ENCODE peak calls at places on chromosomes 3 and 15, in five cellular contexts. One of them, this sample, is unnamed.

GRCh38 chr3:9781551-9781950 is 10.7 kb downstream of the TADA3 start:
- DNase-seq in CD8-positive, alpha-beta T cell: no peak
- DNase-seq in cardiac muscle cell: no peak
- DNase-seq in GM12865: no peak
- DNase-seq in testis: no peak
- DNase-seq in this sample: no peak

GRCh38 chr15:99442268-99442897 is 123.4 kb upstream of the MEF2A start:
- DNase-seq in CD8-positive, alpha-beta T cell: no peak
- DNase-seq in cardiac muscle cell: no peak
- DNase-seq in GM12865: no peak
- DNase-seq in testis: peak
- DNase-seq in this sample: peak

GRCh38 chr3:196454935-196455334 is 22.7 kb upstream of the UBXN7 start:
- DNase-seq in CD8-positive, alpha-beta T cell: no peak
- DNase-seq in cardiac muscle cell: no peak
- DNase-seq in GM12865: no peak
- DNase-seq in testis: no peak
- DNase-seq in this sample: no peak

GRCh38 chr15:63502843-63503738 is 1.3 kb upstream of the USP3 start:
- DNase-seq in CD8-positive, alpha-beta T cell: peak
- DNase-seq in cardiac muscle cell: peak
- DNase-seq in GM12865: peak
- DNase-seq in testis: peak
- DNase-seq in this sample: peak

GRCh38 chr3:122458992-122459391 is 43.1 kb upstream of the WDR5B start:
- DNase-seq in CD8-positive, alpha-beta T cell: no peak
- DNase-seq in cardiac muscle cell: peak
- DNase-seq in GM12865: peak
- DNase-seq in testis: no peak
- DNase-seq in this sample: no peak

GRCh38 chr3:166013073-166013679 is 176.0 kb upstream of the BCHE start:
- DNase-seq in CD8-positive, alpha-beta T cell: no peak
- DNase-seq in cardiac muscle cell: peak
- DNase-seq in GM12865: peak
- DNase-seq in testis: peak
- DNase-seq in this sample: no peak

GRCh38 chr3:189393598-189393997 is 221.8 kb downstream of the TPRG1 start:
- DNase-seq in CD8-positive, alpha-beta T cell: no peak
- DNase-seq in cardiac muscle cell: no peak
- DNase-seq in GM12865: no peak
- DNase-seq in testis: no peak
- DNase-seq in this sample: no peak

GRCh38 chr3:193040836-193041672 is 123.4 kb upstream of the MB21D2 start:
- DNase-seq in CD8-positive, alpha-beta T cell: no peak
- DNase-seq in cardiac muscle cell: peak
- DNase-seq in GM12865: peak
- DNase-seq in testis: no peak
- DNase-seq in this sample: no peak

GRCh38 chr3:133821767-133822638 is 16.4 kb downstream of the SRPRB start:
- DNase-seq in CD8-positive, alpha-beta T cell: no peak
- DNase-seq in cardiac muscle cell: peak
- DNase-seq in GM12865: no peak
- DNase-seq in testis: peak
- DNase-seq in this sample: peak

GRCh38 chr3:171284308-171285075 is 175.7 kb downstream of the TNIK start:
- DNase-seq in CD8-positive, alpha-beta T cell: no peak
- DNase-seq in cardiac muscle cell: no peak
- DNase-seq in GM12865: peak
- DNase-seq in testis: no peak
- DNase-seq in this sample: no peak

GRCh38 chr3:129934234-129935123 is 40.0 kb upstream of the TRH start:
- DNase-seq in CD8-positive, alpha-beta T cell: peak
- DNase-seq in cardiac muscle cell: peak
- DNase-seq in GM12865: peak
- DNase-seq in testis: peak
- DNase-seq in this sample: peak

GRCh38 chr15:80404719-80405553 is 754 bp downstream of the ARNT2 start:
- DNase-seq in CD8-positive, alpha-beta T cell: no peak
- DNase-seq in cardiac muscle cell: peak
- DNase-seq in GM12865: no peak
- DNase-seq in testis: peak
- DNase-seq in this sample: peak

GRCh38 chr3:129017531-129017899 is 16.4 kb downstream of the EFCC1 start:
- DNase-seq in CD8-positive, alpha-beta T cell: no peak
- DNase-seq in cardiac muscle cell: peak
- DNase-seq in GM12865: no peak
- DNase-seq in testis: no peak
- DNase-seq in this sample: no peak

GRCh38 chr3:59660376-59660775 is 610.6 kb upstream of the CFAP20DC start:
- DNase-seq in CD8-positive, alpha-beta T cell: no peak
- DNase-seq in cardiac muscle cell: no peak
- DNase-seq in GM12865: no peak
- DNase-seq in testis: no peak
- DNase-seq in this sample: no peak

GRCh38 chr15:62769604-62770003 is 272.9 kb upstream of the TPM1 start:
- DNase-seq in CD8-positive, alpha-beta T cell: no peak
- DNase-seq in cardiac muscle cell: no peak
- DNase-seq in GM12865: no peak
- DNase-seq in testis: no peak
- DNase-seq in this sample: no peak

GRCh38 chr3:31013843-31014242 is 119.4 kb upstream of the GADL1 start:
- DNase-seq in CD8-positive, alpha-beta T cell: no peak
- DNase-seq in cardiac muscle cell: no peak
- DNase-seq in GM12865: no peak
- DNase-seq in testis: no peak
- DNase-seq in this sample: no peak

GRCh38 chr3:126664591-126665214 is 9.8 kb upstream of the TXNRD3 start:
- DNase-seq in CD8-positive, alpha-beta T cell: no peak
- DNase-seq in cardiac muscle cell: no peak
- DNase-seq in GM12865: no peak
- DNase-seq in testis: no peak
- DNase-seq in this sample: no peak
- TF ChIP-seq CTCF in CD8-positive, alpha-beta T cell: no peak
- TF ChIP-seq CTCF in cardiac muscle cell: no peak
- TF ChIP-seq CTCF in GM12865: no peak
- TF ChIP-seq CTCF in testis: no peak
- TF ChIP-seq CTCF in this sample: no peak

DNA sequence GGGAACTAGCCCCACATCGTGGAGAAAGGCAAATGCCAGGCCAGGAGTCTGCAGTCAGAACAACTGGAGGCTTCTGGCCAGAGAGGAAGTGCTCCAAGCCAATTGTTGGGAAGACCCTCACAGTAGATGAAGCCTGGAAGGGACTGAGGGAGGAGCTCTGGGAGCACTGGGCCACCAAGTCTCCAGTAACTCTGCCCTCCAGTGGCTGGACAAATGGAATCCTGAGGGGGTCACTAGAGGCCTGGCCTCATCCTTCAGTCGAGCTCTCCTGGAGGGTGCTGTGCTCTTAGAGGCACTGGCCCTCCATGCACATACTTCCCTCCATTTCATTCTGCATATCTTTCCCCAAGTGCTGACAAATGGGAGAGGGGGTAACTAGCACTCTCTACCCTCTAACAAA is 103.0 kb downstream of the MYLK start:
- DNase-seq in CD8-positive, alpha-beta T cell: no peak
- DNase-seq in cardiac muscle cell: no peak
- DNase-seq in GM12865: no peak
- DNase-seq in testis: no peak
- DNase-seq in this sample: no peak
- TF ChIP-seq CTCF in CD8-positive, alpha-beta T cell: no peak
- TF ChIP-seq CTCF in cardiac muscle cell: no peak
- TF ChIP-seq CTCF in GM12865: no peak
- TF ChIP-seq CTCF in testis: no peak
- TF ChIP-seq CTCF in this sample: no peak

GRCh38 chr3:109228391-109229080 is 87.8 kb downstream of the DPPA2 start:
- DNase-seq in CD8-positive, alpha-beta T cell: no peak
- DNase-seq in cardiac muscle cell: no peak
- DNase-seq in GM12865: no peak
- DNase-seq in testis: no peak
- DNase-seq in this sample: no peak

DNA sequence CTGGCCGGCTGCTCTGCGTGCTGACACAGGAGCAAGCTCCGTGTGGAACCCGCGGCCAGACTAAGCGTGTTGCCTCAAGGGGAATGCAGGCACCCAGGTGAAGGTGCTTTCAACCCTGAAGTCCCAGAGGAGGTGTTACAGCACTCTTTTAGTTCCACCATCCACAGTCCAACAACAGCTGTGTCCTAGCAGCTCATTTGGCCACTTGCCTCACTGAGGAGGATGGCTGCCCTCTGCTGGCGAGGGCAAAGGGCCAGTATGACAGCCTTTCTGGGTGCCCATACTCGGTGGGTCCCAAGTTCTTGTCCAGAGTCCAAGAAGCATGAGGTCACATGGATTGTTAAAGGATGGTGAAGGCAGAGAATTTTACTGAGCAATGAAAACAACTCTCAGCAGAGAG is 87.8 kb downstream of the C3orf85 start:
- DNase-seq in CD8-positive, alpha-beta T cell: no peak
- DNase-seq in cardiac muscle cell: no peak
- DNase-seq in GM12865: no peak
- DNase-seq in testis: peak
- DNase-seq in this sample: no peak
- TF ChIP-seq CTCF in CD8-positive, alpha-beta T cell: no peak
- TF ChIP-seq CTCF in cardiac muscle cell: peak
- TF ChIP-seq CTCF in GM12865: peak
- TF ChIP-seq CTCF in testis: no peak
- TF ChIP-seq CTCF in this sample: no peak

GRCh38 chr3:169624533-169624972 is 39.0 kb downstream of the MECOM start:
- DNase-seq in CD8-positive, alpha-beta T cell: no peak
- DNase-seq in cardiac muscle cell: peak
- DNase-seq in GM12865: no peak
- DNase-seq in testis: no peak
- DNase-seq in this sample: no peak

GRCh38 chr3:169615833-169616232 is 47.7 kb downstream of the MECOM start:
- DNase-seq in CD8-positive, alpha-beta T cell: no peak
- DNase-seq in cardiac muscle cell: no peak
- DNase-seq in GM12865: no peak
- DNase-seq in testis: no peak
- DNase-seq in this sample: no peak

GRCh38 chr3:169618894-169619792 is 44.4 kb downstream of the MECOM start:
- DNase-seq in CD8-positive, alpha-beta T cell: no peak
- DNase-seq in cardiac muscle cell: no peak
- DNase-seq in GM12865: no peak
- DNase-seq in testis: peak
- DNase-seq in this sample: no peak

GRCh38 chr3:169623971-169624370 is 39.5 kb downstream of the MECOM start:
- DNase-seq in CD8-positive, alpha-beta T cell: no peak
- DNase-seq in cardiac muscle cell: no peak
- DNase-seq in GM12865: no peak
- DNase-seq in testis: no peak
- DNase-seq in this sample: no peak

DNA sequence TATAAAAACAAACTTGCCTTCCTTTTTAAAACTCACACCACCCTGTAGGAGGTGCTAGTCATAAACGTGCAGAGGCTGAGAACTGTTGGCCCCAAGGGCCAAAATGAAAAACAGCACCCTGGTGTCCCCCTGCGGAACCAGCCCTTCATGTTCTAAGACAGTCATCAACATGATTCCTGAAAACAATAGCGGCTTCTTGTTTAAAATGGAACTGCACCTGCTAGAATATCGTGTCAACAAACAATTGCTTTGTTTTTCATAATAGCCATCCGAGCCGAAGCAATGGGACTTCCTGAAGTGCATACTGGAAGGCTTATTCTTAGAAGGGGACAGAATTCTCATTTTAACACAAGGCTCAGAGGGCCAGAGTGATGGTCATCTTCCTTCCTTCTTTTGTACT is 43.7 kb downstream of the MECOM start:
- DNase-seq in CD8-positive, alpha-beta T cell: no peak
- DNase-seq in cardiac muscle cell: no peak
- DNase-seq in GM12865: no peak
- DNase-seq in testis: no peak
- DNase-seq in this sample: no peak
- TF ChIP-seq CTCF in CD8-positive, alpha-beta T cell: no peak
- TF ChIP-seq CTCF in cardiac muscle cell: no peak
- TF ChIP-seq CTCF in GM12865: no peak
- TF ChIP-seq CTCF in testis: no peak
- TF ChIP-seq CTCF in this sample: no peak

DNA sequence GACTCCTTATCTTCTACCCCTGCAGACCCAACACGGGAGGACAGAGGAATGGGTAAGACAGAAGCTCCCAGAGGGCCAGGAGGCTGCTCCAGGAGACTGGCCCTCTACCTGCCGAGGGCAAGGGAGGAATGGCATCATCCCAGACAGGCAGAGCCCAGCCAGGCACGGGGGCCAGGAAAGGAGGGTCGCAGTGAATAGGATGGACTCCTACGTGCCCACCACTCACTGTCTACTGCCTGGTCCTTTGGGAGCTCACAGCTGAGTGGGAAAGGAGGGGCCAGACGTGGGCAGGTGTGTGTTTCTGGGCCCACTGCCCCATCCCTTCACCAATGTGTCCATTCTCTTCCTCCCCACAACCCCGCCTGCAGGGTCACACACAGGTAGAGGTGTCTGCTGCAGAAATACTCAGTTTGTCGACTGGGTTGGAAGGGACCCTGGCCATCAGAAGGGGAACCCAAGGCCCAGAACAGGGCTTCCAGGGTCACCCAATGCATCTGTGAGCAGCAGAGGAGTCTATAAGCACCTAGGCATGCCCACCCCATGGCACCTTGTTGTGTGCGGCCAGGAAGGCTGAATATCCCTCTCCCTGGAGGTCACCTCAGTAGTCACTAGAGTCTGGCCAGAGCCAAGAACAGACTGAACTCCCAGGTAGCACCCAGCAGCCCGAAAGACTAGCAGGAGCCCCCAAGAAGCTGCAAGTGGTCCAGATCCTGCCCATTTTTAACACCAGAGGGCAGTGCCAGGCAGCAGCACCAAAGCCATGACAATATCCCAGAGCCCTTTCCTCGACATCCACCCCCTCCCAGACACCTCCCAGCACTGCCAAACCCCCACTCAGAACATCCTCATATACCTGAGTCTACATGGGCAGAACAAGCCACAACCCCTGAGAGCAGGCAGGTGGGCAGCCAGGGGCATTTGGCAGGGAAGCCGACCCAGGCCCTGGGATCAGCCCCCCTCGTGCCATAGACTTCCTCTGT is 24.0 kb downstream of the TKT start:
- DNase-seq in CD8-positive, alpha-beta T cell: no peak
- DNase-seq in cardiac muscle cell: no peak
- DNase-seq in GM12865: no peak
- DNase-seq in testis: no peak
- DNase-seq in this sample: peak
- TF ChIP-seq CTCF in CD8-positive, alpha-beta T cell: no peak
- TF ChIP-seq CTCF in cardiac muscle cell: peak
- TF ChIP-seq CTCF in GM12865: no peak
- TF ChIP-seq CTCF in testis: no peak
- TF ChIP-seq CTCF in this sample: no peak